ENCODE peak calls at places on chromosomes 2 and 18, in four cellular contexts. A is K562, E is A549, B is sigmoid colon. I is an unnamed sample.

GRCh38 chr18:11268691-11269686 is 119.6 kb upstream of the PIEZO2 start:
- DNase-seq in E (no peak), B (peak), A (no peak), I (no peak)

GRCh38 chr2:98880266-98881152 is 55.5 kb downstream of the CRACDL start:
- DNase-seq in A (peak), B (no peak), E (no peak), I (no peak)

GRCh38 chr18:71784777-71785176 is 759.4 kb downstream of the CBLN2 start:
- DNase-seq in E (no peak), B (no peak), A (peak), I (no peak)

GRCh38 chr2:240946654-240947053 is 40.5 kb downstream of the CROCC2 start:
- DNase-seq in B (peak), A (no peak), E (no peak), I (peak)

GRCh38 chr2:48230834-48231233 is 299.1 kb upstream of the STON1 start:
- DNase-seq in A (no peak), B (no peak), E (no peak), I (no peak)

GRCh38 chr2:231557571-231558217 is 27.4 kb upstream of the NMUR1 start:
- DNase-seq in E (peak), A (peak), B (peak), I (peak)

GRCh38 chr18:22681912-22682311 is 251.2 kb upstream of the RBBP8 start:
- DNase-seq in A (no peak), E (no peak), B (no peak), I (no peak)

GRCh38 chr2:191333911-191334357 is 88.7 kb downstream of the MYO1B start:
- DNase-seq in A (no peak), E (no peak), B (no peak), I (no peak)

GRCh38 chr18:66795011-66795410 is 191.1 kb upstream of the CDH19 start:
- DNase-seq in B (no peak), A (no peak), E (no peak), I (no peak)

GRCh38 chr18:56723706-56724105 is 72.5 kb downstream of the WDR7 start:
- DNase-seq in A (no peak), B (no peak), E (no peak), I (no peak)

GRCh38 chr2:47357475-47357874 is 45.5 kb upstream of the MSH2 start:
- DNase-seq in B (peak), A (peak), E (no peak), I (no peak)

GRCh38 chr18:48852292-48852691 is 98.5 kb downstream of the SMAD7 start:
- DNase-seq in E (no peak), A (peak), B (no peak), I (no peak)

GRCh38 chr2:219612605-219613286 is 14.7 kb upstream of the SLC4A3 start:
- DNase-seq in A (no peak), B (peak), E (no peak), I (peak)

GRCh38 chr18:48468151-48468550 is 59.0 kb upstream of the ZBTB7C start:
- DNase-seq in B (no peak), E (no peak), A (no peak), I (no peak)

GRCh38 chr2:150789376-150789905 is 302.0 kb upstream of the RND3 start:
- DNase-seq in E (no peak), B (no peak), A (no peak), I (no peak)

GRCh38 chr2:121884515-121884915 is 129.1 kb downstream of the TSN start:
- DNase-seq in B (no peak), E (no peak), A (no peak), I (no peak)

GRCh38 chr2:128169497-128169896 is 78.5 kb downstream of the UGGT1 start:
- DNase-seq in E (no peak), B (no peak), A (no peak), I (no peak)

GRCh38 chr2:51387235-51387634 is 355.3 kb upstream of the NRXN1 start:
- DNase-seq in B (no peak), E (no peak), A (no peak), I (no peak)

GRCh38 chr2:132929786-132930185 is 259.8 kb upstream of the LYPD1 start:
- DNase-seq in A (no peak), E (no peak), B (no peak), I (no peak)

GRCh38 chr2:69208023-69208595 is 178.9 kb downstream of the GFPT1 start:
- DNase-seq in B (no peak), A (peak), E (no peak), I (no peak)

GRCh38 chr2:143696651-143697050 is 567.4 kb downstream of the ARHGAP15 start:
- DNase-seq in E (no peak), B (no peak), A (no peak), I (no peak)

GRCh38 chr2:205130111-205130829 is 552.0 kb upstream of the NRP2 start:
- DNase-seq in B (no peak), E (no peak), A (no peak), I (no peak)

GRCh38 chr2:3238951-3239841 is 138.4 kb downstream of the EIPR1 start:
- DNase-seq in A (no peak), B (no peak), E (no peak), I (no peak)

GRCh38 chr2:222440670-222441422 is 16.5 kb downstream of the SGPP2 start:
- DNase-seq in E (no peak), B (no peak), A (no peak), I (no peak)

GRCh38 chr2:96207778-96208143 is 866 bp downstream of the STARD7 start:
- DNase-seq in E (no peak), B (no peak), A (no peak), I (no peak)

GRCh38 chr2:48760848-48761247 is 5.3 kb upstream of the LHCGR start:
- DNase-seq in E (no peak), A (no peak), B (no peak), I (no peak)

GRCh38 chr2:16138811-16139662 is 198.7 kb downstream of the MYCN start:
- DNase-seq in E (no peak), A (no peak), B (no peak), I (no peak)

GRCh38 chr2:181902625-181903024 is 11.1 kb downstream of the ITPRID2 start:
- DNase-seq in A (no peak), B (no peak), E (no peak), I (no peak)

GRCh38 chr2:169351725-169352124 is 10.6 kb downstream of the LRP2 start:
- DNase-seq in A (no peak), E (no peak), B (no peak), I (no peak)

GRCh38 chr18:74196220-74197119 is 48.1 kb downstream of the TIMM21 start:
- DNase-seq in E (peak), A (peak), B (no peak), I (peak)

GRCh38 chr18:74197705-74198341 is 49.5 kb downstream of the TIMM21 start:
- DNase-seq in B (no peak), E (no peak), A (no peak), I (peak)

GRCh38 chr18:74198453-74198852 is 50.1 kb downstream of the TIMM21 start:
- DNase-seq in E (no peak), A (no peak), B (no peak), I (no peak)

GRCh38 chr18:74191577-74191976 is 43.3 kb downstream of the TIMM21 start:
- DNase-seq in E (no peak), B (no peak), A (no peak), I (no peak)

GRCh38 chr18:74194691-74195090 is 46.4 kb downstream of the TIMM21 start:
- DNase-seq in B (no peak), A (no peak), E (no peak), I (no peak)
- TF ChIP-seq POLR2A in B (no peak), A (no peak), E (no peak), I (no peak)

GRCh38 chr2:65550246-65550645 is 117.8 kb upstream of the SPRED2 start:
- DNase-seq in B (no peak), A (no peak), E (no peak), I (no peak)

GRCh38 chr2:65551528-65551927 is 119.1 kb upstream of the SPRED2 start:
- DNase-seq in E (no peak), B (no peak), A (peak), I (no peak)

GRCh38 chr2:65554765-65555561 is 122.6 kb upstream of the SPRED2 start:
- DNase-seq in E (no peak), A (peak), B (no peak), I (no peak)

GRCh38 chr2:65549262-65550036 is 117.0 kb upstream of the SPRED2 start:
- DNase-seq in B (no peak), A (no peak), E (no peak), I (no peak)

GRCh38 chr2:65553504-65554074 is 121.2 kb upstream of the SPRED2 start:
- DNase-seq in B (no peak), E (no peak), A (no peak), I (peak)
- TF ChIP-seq CTCF in B (no peak), E (peak), A (no peak), I (no peak)

GRCh38 chr2:140658766-140659165 is 1472.0 kb downstream of the LRP1B start:
- DNase-seq in B (no peak), E (no peak), A (no peak), I (no peak)
- TF ChIP-seq EP300 in B (no peak), E (no peak), A (no peak), I (no peak)

GRCh38 chr2:111898703-111899514 is 502 bp downstream of the MERTK start:
- DNase-seq in B (peak), E (no peak), A (no peak), I (peak)

GRCh38 chr2:111896576-111896975 is 1.8 kb upstream of the MERTK start:
- DNase-seq in E (no peak), A (no peak), B (no peak), I (no peak)

GRCh38 chr2:111897630-111897923 is 830 bp upstream of the MERTK start:
- DNase-seq in E (no peak), A (no peak), B (no peak), I (no peak)

GRCh38 chr2:111896007-111896406 is 2.4 kb upstream of the MERTK start:
- DNase-seq in A (peak), E (no peak), B (no peak), I (no peak)

DNA sequence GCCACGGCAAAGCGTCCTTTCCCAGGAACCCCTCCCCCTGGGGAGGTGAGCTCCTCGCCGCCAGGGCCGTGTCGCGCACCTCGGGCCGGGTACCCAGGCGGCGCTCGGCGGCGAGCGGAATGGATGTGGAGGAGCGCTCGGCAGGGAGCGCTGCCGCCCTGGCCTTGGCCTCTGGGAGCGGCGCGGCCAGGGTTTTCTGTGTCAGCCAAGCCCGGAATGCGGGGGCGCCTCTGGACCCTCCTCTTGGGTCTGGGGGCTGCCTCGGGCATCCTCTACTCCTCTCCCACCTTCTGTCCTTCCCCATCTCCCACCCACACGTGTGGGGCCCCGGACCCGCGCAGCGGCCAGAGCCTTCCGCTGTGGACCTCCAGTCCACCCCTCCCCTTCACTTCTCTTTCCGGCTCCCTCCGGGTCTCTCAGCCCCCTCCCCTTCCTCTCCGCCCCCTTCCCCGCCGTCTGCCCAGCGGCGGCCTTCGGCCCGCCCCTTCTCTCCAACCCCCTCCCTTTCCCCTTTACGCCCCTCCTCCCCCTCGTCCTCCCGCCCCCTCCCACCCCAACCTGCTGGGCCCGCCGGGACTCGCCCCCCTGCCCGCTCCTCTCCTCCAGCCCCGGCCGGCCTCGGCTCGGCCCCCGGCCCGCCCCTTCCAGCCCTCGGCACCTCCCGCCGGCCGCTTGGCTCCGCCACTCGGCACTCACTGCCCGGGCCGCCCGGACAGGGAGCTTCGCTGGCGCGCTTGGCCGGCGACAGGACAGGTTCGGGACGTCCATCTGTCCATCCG is at the start of gene MERTK:
- DNase-seq in A (peak), B (peak), E (peak), I (peak)
- TF ChIP-seq POLR2A in A (peak), B (no peak), E (peak), I (peak)

GRCh38 chr18:36829362-36830140 is 624 bp downstream of the KIAA1328 start:
- DNase-seq in A (peak), B (peak), E (no peak), I (no peak)

GRCh38 chr18:36831139-36831538 is 2.2 kb downstream of the KIAA1328 start:
- DNase-seq in A (no peak), E (no peak), B (no peak), I (no peak)

GRCh38 chr18:36830141-36830495 is 1.2 kb downstream of the KIAA1328 start:
- DNase-seq in A (no peak), B (no peak), E (no peak), I (no peak)

GRCh38 chr18:36828157-36828629 is 609 bp downstream of the TPGS2 start:
- DNase-seq in A (no peak), B (peak), E (no peak), I (no peak)

DNA sequence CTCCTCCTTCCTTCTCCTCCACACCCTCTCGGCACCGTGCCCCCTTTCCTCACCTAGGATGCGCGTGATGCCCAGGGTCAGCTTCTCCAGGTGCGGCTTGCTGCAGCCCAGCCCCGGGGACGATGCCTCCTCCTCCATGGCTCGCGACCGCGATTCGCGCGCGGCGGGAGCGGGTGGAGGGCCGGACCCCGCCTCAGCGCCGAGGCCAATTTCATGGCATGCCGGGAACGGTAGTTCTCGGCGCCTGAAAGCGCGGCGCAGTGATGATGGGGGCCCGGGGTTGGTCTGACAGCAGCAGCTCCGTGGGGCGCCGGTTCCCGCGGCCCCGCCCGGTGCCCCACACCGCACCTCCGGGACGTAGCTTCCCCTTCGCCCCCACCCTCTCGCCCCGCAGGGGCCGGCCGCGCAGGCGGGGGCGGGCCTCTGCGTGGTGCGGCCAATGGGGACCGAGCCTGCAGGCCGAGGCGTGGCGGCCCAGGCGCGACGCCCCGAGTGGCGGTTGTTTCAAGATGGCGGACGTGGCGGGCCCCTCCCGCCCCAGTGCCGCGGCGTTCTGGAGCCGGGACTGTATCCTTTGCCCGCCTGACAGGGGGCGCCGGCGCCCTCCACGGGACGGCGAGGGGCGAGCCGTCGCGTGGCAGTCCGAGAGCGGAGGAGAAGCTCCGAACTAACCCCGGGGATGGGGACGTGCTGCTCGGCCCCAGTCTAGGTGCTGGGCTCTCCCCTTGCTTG is at the start of the genes KIAA1328 and TPGS2:
- DNase-seq in B (peak), E (peak), A (peak), I (peak)
- TF ChIP-seq CTCF in B (no peak), E (peak), A (peak), I (peak)

GRCh38 chr2:62577994-62578836 is 72.2 kb upstream of the TMEM17 start:
- DNase-seq in A (no peak), E (peak), B (no peak), I (no peak)
- TF ChIP-seq EP300 in A (no peak), E (peak), B (no peak), I (no peak)

GRCh38 chr18:8706545-8706980 is 1.2 kb downstream of the MTCL1 start:
- DNase-seq in B (peak), E (no peak), A (no peak), I (no peak)

GRCh38 chr18:8705941-8706544 is 687 bp downstream of the MTCL1 start:
- DNase-seq in A (no peak), B (peak), E (no peak), I (no peak)

GRCh38 chr18:8703781-8704301 is 1.5 kb upstream of the MTCL1 start:
- DNase-seq in A (no peak), B (peak), E (no peak), I (no peak)

GRCh38 chr18:8704361-8705279 is 736 bp upstream of the MTCL1 start:
- DNase-seq in A (peak), E (peak), B (peak), I (peak)

GRCh38 chr18:8705280-8705940 is at the start of gene MTCL1:
- DNase-seq in A (no peak), E (peak), B (peak), I (peak)
- TF ChIP-seq POLR2A in A (no peak), E (peak), B (no peak), I (no peak)

DNA sequence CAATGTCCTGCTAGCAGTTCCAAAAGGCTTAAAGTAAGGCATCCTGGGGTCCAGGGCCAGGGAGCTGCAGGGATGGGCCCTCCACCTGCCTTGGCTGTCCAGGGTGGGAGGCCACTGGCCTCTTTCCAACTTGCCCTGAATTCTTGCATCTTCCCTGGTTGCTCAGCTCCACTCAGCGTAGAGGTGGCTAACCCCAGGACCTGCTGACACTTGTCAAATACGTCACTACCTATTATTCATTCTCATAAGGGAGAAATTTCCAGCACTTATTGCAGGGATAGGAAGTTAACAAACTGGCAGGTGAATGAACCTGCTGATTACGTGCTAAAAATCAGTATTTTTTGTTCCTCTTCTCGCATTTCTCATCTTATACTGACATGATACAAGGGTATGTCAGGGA is 101.9 kb upstream of the NEDD4L start:
- DNase-seq in A (no peak), B (no peak), E (no peak), I (no peak)
- TF ChIP-seq CTCF in A (no peak), B (no peak), E (no peak), I (no peak)